ENCODE peak calls at places on chromosomes 2 and 18, in seven cellular contexts. Q, L, F, E, V, T and I are unnamed samples.

GRCh38 chr2:107001964-107002696 is 116.2 kb upstream of the ST6GAL2 start:
- DNase-seq in Q (no peak), L (no peak), F (no peak), E (no peak), V (no peak), T (no peak), I (no peak)

GRCh38 chr18:24227976-24228660 is 89.3 kb downstream of the CABYR start:
- DNase-seq in Q (peak), L (no peak), F (no peak), E (no peak), V (no peak), T (peak), I (no peak)

GRCh38 chr2:114446571-114446970 is 4.1 kb downstream of the DPP10 start:
- DNase-seq in Q (no peak), L (no peak), F (no peak), E (no peak), V (no peak), T (no peak), I (no peak)

GRCh38 chr2:163198972-163199371 is 360.4 kb upstream of the KCNH7 start:
- DNase-seq in Q (no peak), L (no peak), F (no peak), E (no peak), V (no peak), T (no peak), I (no peak)

GRCh38 chr2:148675708-148676107 is 31.2 kb downstream of the EPC2 start:
- DNase-seq in Q (no peak), L (no peak), F (no peak), E (no peak), V (no peak), T (no peak), I (no peak)

GRCh38 chr2:18378020-18378653 is 182.3 kb downstream of the RDH14 start:
- DNase-seq in Q (peak), L (no peak), F (peak), E (no peak), V (peak), T (peak), I (no peak)

GRCh38 chr2:17107131-17107530 is 411.1 kb downstream of the RAD51AP2 start:
- DNase-seq in Q (no peak), L (no peak), F (no peak), E (no peak), V (no peak), T (no peak), I (no peak)

GRCh38 chr2:68653538-68653982 is 10.2 kb downstream of the PROKR1 start:
- DNase-seq in Q (peak), L (no peak), F (no peak), E (no peak), V (peak), T (peak), I (no peak)

GRCh38 chr2:239952251-239952650 is 72.9 kb downstream of the NDUFA10 start:
- DNase-seq in Q (no peak), L (no peak), F (no peak), E (no peak), V (no peak), T (no peak), I (no peak)

GRCh38 chr2:222952204-222952603 is 91.4 kb downstream of the ACSL3 start:
- DNase-seq in Q (no peak), L (no peak), F (no peak), E (no peak), V (no peak), T (peak), I (no peak)

GRCh38 chr2:33496150-33496549 is 19.7 kb downstream of the RASGRP3 start:
- DNase-seq in Q (no peak), L (no peak), F (no peak), E (no peak), V (no peak), T (no peak), I (no peak)

GRCh38 chr2:83069724-83070123 is 1389.4 kb downstream of the SUCLG1 start:
- DNase-seq in Q (peak), L (no peak), F (no peak), E (no peak), V (no peak), T (peak), I (no peak)

GRCh38 chr2:240213476-240214391 is 73.3 kb upstream of the OTOS start:
- DNase-seq in Q (no peak), L (peak), F (no peak), E (peak), V (no peak), T (no peak), I (no peak)

GRCh38 chr2:16482485-16482884 is 183.1 kb downstream of the CYRIA start:
- DNase-seq in Q (no peak), L (no peak), F (no peak), E (no peak), V (no peak), T (no peak), I (no peak)

GRCh38 chr2:135037831-135038230 is 9.4 kb downstream of the MAP3K19 start:
- DNase-seq in Q (no peak), L (no peak), F (no peak), E (no peak), V (no peak), T (no peak), I (no peak)

GRCh38 chr2:121530210-121530562 is 494 bp upstream of the RNU4ATAC start:
- DNase-seq in Q (peak), L (peak), F (peak), E (peak), V (no peak), T (no peak), I (no peak)

GRCh38 chr2:200702646-200703118 is 109.0 kb upstream of the BZW1 start:
- DNase-seq in Q (peak), L (peak), F (no peak), E (no peak), V (no peak), T (no peak), I (no peak)

GRCh38 chr2:128512664-128513415 is 194.2 kb upstream of the HS6ST1 start:
- DNase-seq in Q (no peak), L (no peak), F (no peak), E (no peak), V (no peak), T (no peak), I (no peak)

GRCh38 chr18:811192-812122 is 585 bp downstream of the YES1 start:
- DNase-seq in Q (peak), L (peak), F (no peak), E (no peak), V (peak), T (peak), I (no peak)

GRCh38 chr2:241538838-241539615 is 19.5 kb upstream of the BOK start:
- DNase-seq in Q (no peak), L (no peak), F (no peak), E (no peak), V (no peak), T (no peak), I (no peak)

GRCh38 chr2:428591-428990 is 140.7 kb upstream of the ALKAL2 start:
- DNase-seq in Q (no peak), L (no peak), F (no peak), E (no peak), V (no peak), T (no peak), I (no peak)

GRCh38 chr2:26637811-26638310 is 3.3 kb downstream of the CIB4 start:
- DNase-seq in Q (no peak), L (no peak), F (no peak), E (peak), V (no peak), T (no peak), I (no peak)

GRCh38 chr18:3449702-3450357 is at the start of gene TGIF1:
- DNase-seq in Q (peak), L (peak), F (peak), E (peak), V (peak), T (peak), I (no peak)

GRCh38 chr2:108942231-108943066 is 46.6 kb downstream of the EDAR start:
- DNase-seq in Q (no peak), L (no peak), F (no peak), E (peak), V (no peak), T (no peak), I (no peak)

GRCh38 chr2:216849987-216850386 is 9.9 kb downstream of the TNP1 start:
- DNase-seq in Q (peak), L (no peak), F (peak), E (no peak), V (peak), T (no peak), I (no peak)

GRCh38 chr2:101109451-101110140 is 41.6 kb downstream of the TBC1D8 start:
- DNase-seq in Q (no peak), L (no peak), F (no peak), E (no peak), V (no peak), T (no peak), I (no peak)

GRCh38 chr2:177782613-177783012 is 290.0 kb downstream of the PDE11A start:
- DNase-seq in Q (no peak), L (no peak), F (no peak), E (no peak), V (no peak), T (no peak), I (no peak)

GRCh38 chr2:231696004-231696367 is 12.3 kb upstream of the PTMA start:
- DNase-seq in Q (no peak), L (peak), F (no peak), E (no peak), V (no peak), T (no peak), I (no peak)

DNA sequence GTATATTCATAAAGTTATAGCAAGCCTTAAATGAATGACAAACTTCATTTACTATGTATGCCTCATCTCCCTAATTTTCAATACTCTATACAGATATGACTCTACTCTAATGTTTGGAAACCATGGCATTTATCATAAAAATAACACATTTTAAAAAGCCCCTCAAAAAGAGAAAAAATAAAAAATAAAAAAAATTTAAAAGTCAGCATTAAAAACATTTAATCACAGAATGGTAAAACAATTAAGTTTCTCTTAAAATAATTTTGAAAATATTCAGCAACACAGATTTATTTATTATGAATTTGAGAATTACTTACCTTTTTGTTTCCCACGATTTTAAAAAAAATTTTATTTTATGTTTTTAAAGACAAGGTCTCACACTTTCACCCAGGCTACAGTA is 65.0 kb upstream of the CDKL4 start:
- DNase-seq in Q (no peak), L (no peak), F (no peak), E (no peak), V (no peak), T (no peak), I (no peak)
- TF ChIP-seq CTCF in Q (no peak), L (no peak), F (no peak), E (no peak), V (no peak), T (no peak), I (no peak)

GRCh38 chr2:71070294-71071025 is 2.0 kb downstream of the NAGK start:
- DNase-seq in Q (peak), L (no peak), F (no peak), E (no peak), V (no peak), T (no peak), I (no peak)
- TF ChIP-seq CTCF in Q (peak), L (peak), F (peak), E (no peak), V (no peak), T (no peak), I (peak)

GRCh38 chr18:79677840-79678239 is 1.8 kb upstream of the CTDP1 start:
- DNase-seq in Q (no peak), L (no peak), F (no peak), E (peak), V (no peak), T (no peak), I (no peak)
- TF ChIP-seq CTCF in Q (no peak), L (no peak), F (no peak), E (no peak), V (no peak), T (no peak), I (no peak)

GRCh38 chr2:174573621-174574081 is 24.0 kb downstream of the WIPF1 start:
- DNase-seq in Q (peak), L (peak), F (no peak), E (peak), V (peak), T (no peak), I (no peak)
- TF ChIP-seq CTCF in Q (peak), L (no peak), F (no peak), E (no peak), V (no peak), T (no peak), I (no peak)

GRCh38 chr18:8162797-8163196 is 446.4 kb upstream of the RAB12 start:
- DNase-seq in Q (peak), L (no peak), F (no peak), E (no peak), V (peak), T (no peak), I (no peak)
- TF ChIP-seq CTCF in Q (no peak), L (no peak), F (no peak), E (no peak), V (no peak), T (no peak), I (no peak)

DNA sequence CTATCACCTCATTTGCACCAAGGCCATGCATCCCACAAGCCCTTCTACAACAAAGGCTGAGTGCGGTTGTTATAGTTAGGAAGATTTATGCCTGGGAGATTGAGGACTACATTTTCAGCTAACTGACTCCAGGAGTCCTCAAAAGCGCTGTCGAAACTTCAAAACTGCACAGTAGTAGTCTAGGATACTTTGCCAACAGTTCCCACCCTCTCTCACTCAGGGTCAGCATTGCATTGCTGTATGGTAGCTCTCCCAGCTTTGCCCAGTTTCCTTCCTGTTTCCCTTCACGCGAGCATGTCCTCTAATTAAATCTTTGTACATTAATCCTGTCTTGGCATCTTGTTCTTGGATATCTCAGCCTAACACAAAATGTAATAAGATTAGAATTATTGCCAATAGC is 420.6 kb upstream of the UBE2E3 start:
- DNase-seq in Q (no peak), L (no peak), F (no peak), E (no peak), V (no peak), T (no peak), I (no peak)
- TF ChIP-seq CTCF in Q (no peak), L (no peak), F (no peak), E (no peak), V (no peak), T (no peak), I (no peak)

GRCh38 chr2:112814278-112814677 is 22.3 kb downstream of the IL1B start:
- DNase-seq in Q (peak), L (no peak), F (no peak), E (no peak), V (peak), T (no peak), I (no peak)

GRCh38 chr2:112818094-112818902 is 18.3 kb downstream of the IL1B start:
- DNase-seq in Q (no peak), L (peak), F (no peak), E (no peak), V (no peak), T (no peak), I (no peak)

GRCh38 chr2:112820343-112820742 is 16.2 kb downstream of the IL1B start:
- DNase-seq in Q (no peak), L (no peak), F (no peak), E (no peak), V (no peak), T (no peak), I (no peak)

GRCh38 chr2:112819081-112819480 is 17.5 kb downstream of the IL1B start:
- DNase-seq in Q (no peak), L (no peak), F (no peak), E (no peak), V (no peak), T (no peak), I (no peak)

GRCh38 chr2:112817082-112817481 is 19.5 kb downstream of the IL1B start:
- DNase-seq in Q (no peak), L (no peak), F (no peak), E (no peak), V (no peak), T (no peak), I (no peak)
- TF ChIP-seq CTCF in Q (no peak), L (no peak), F (no peak), E (no peak), V (no peak), T (no peak), I (no peak)

GRCh38 chr2:44801289-44801675 is 140.2 kb upstream of the SIX3 start:
- DNase-seq in Q (no peak), L (no peak), F (no peak), E (no peak), V (no peak), T (no peak), I (no peak)

GRCh38 chr2:44803100-44803424 is 138.4 kb upstream of the SIX3 start:
- DNase-seq in Q (no peak), L (no peak), F (no peak), E (no peak), V (no peak), T (no peak), I (no peak)

GRCh38 chr2:44801676-44802408 is 139.7 kb upstream of the SIX3 start:
- DNase-seq in Q (no peak), L (no peak), F (no peak), E (no peak), V (no peak), T (no peak), I (no peak)

GRCh38 chr2:44804406-44805235 is 136.9 kb upstream of the SIX3 start:
- DNase-seq in Q (no peak), L (no peak), F (no peak), E (no peak), V (no peak), T (no peak), I (no peak)

GRCh38 chr2:44802409-44803099 is 138.9 kb upstream of the SIX3 start:
- DNase-seq in Q (no peak), L (no peak), F (no peak), E (no peak), V (no peak), T (no peak), I (no peak)
- TF ChIP-seq CTCF in Q (no peak), L (no peak), F (no peak), E (no peak), V (no peak), T (no peak), I (no peak)

DNA sequence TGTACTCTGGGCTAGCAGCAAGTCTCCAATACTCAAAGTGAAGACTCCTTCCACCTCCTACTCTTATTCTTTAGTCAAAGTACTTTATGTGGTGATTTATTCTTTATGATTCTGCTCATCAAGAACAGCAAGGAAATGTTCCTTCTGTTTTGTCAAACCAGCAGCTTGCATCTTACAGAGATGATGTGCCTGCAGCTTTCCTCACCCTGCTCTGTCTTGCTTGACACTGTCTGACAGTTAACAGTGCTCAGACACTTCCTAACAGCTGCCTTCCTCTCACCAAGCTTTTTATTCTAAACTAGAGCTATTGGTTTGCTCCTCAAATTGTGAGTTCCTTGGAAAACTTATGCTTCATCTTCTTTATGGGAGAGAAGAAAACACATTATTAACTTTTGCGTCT is 723.5 kb upstream of the DDX18 start:
- DNase-seq in Q (no peak), L (no peak), F (no peak), E (no peak), V (no peak), T (no peak), I (no peak)
- TF ChIP-seq CTCF in Q (no peak), L (no peak), F (no peak), E (no peak), V (no peak), T (no peak), I (no peak)

GRCh38 chr18:30280861-30281470 is 761.6 kb downstream of the DSC3 start:
- DNase-seq in Q (peak), L (no peak), F (peak), E (no peak), V (peak), T (peak), I (peak)
- TF ChIP-seq CTCF in Q (peak), L (peak), F (peak), E (peak), V (peak), T (no peak), I (peak)